ENCODE peak calls at places on chromosomes 13 and 19, in five cellular contexts. Y is putamen, F is osteoblast, W is COR-L47, X is uterus. C is an unnamed sample.

GRCh38 chr13:51412431-51412830 is 40.4 kb downstream of the INTS6 start:
- DNase-seq in Y (no peak), F (no peak), W (no peak), X (no peak), C (no peak)

GRCh38 chr19:57558525-57558924 is 1.1 kb downstream of the ZNF550 start:
- DNase-seq in F (peak; percentile 45), W (peak; percentile 6), X (no peak), Y (no peak), C (peak; percentile 36)

GRCh38 chr19:51497666-51498065 is 3.9 kb downstream of the SIGLEC12 start:
- DNase-seq in W (no peak), X (no peak), F (no peak), Y (no peak), C (no peak)

GRCh38 chr19:53102701-53103140 is 501 bp downstream of the ZNF160 start:
- DNase-seq in W (no peak), Y (no peak), F (peak; percentile 84), X (peak; percentile 26), C (peak; percentile 74)

GRCh38 chr13:75931116-75931515 is 295.0 kb downstream of the LMO7 start:
- DNase-seq in F (no peak), Y (no peak), W (no peak), X (no peak), C (no peak)

GRCh38 chr19:38661996-38662395 is 14.5 kb downstream of the ACTN4 start:
- DNase-seq in X (no peak), W (no peak), Y (no peak), F (peak; percentile 22), C (peak; percentile 50)

GRCh38 chr13:65710514-65710913 is 1519.6 kb downstream of the PCDH9 start:
- DNase-seq in W (no peak), X (no peak), F (no peak), Y (no peak), C (no peak)

GRCh38 chr13:31035162-31035951 is 102.9 kb downstream of the TEX26 start:
- DNase-seq in W (no peak), F (peak; percentile 87), X (peak; percentile 33), Y (no peak), C (no peak)

GRCh38 chr13:21674271-21675009 is 3.6 kb downstream of the FGF9 start:
- DNase-seq in F (peak; percentile 82), W (peak; percentile 80), Y (no peak), X (no peak), C (peak; percentile 88)

GRCh38 chr13:110291286-110291685 is 15.7 kb downstream of the COL4A1 start:
- DNase-seq in X (no peak), F (no peak), Y (no peak), W (no peak), C (no peak)

GRCh38 chr19:452829-453228 is 8.0 kb downstream of the SHC2 start:
- DNase-seq in X (no peak), Y (no peak), F (peak; percentile 82), W (no peak), C (peak; percentile 37)

GRCh38 chr19:58352760-58353671 is at the start of gene A1BG:
- DNase-seq in W (no peak), Y (no peak), X (no peak), F (peak; percentile 62), C (peak; percentile 36)

GRCh38 chr13:113672002-113672651 is 5.1 kb downstream of the GRK1 start:
- DNase-seq in Y (no peak), X (no peak), W (no peak), F (peak; percentile 48), C (peak; percentile 16)

GRCh38 chr13:19057588-19058340 is 123.9 kb downstream of the TUBA3C start:
- DNase-seq in X (no peak), W (no peak), Y (no peak), F (peak; percentile 68), C (no peak)

GRCh38 chr19:57527136-57527881 is at the start of gene ZNF549:
- DNase-seq in W (peak; percentile 95), X (peak; percentile 81), F (peak; percentile 99), Y (peak; percentile 78), C (peak; percentile 95)

GRCh38 chr19:861756-862528 is 2.5 kb downstream of the CFD start:
- DNase-seq in Y (no peak), F (peak; percentile 95), X (no peak), W (no peak), C (peak; percentile 98)

GRCh38 chr19:36604656-36605100 is 435 bp upstream of the ZNF382 start:
- DNase-seq in Y (peak; percentile 67), F (peak; percentile 89), W (peak; percentile 7), X (peak; percentile 13), C (no peak)

GRCh38 chr13:88602786-88603777 is 931.9 kb downstream of the SLITRK5 start:
- DNase-seq in X (no peak), F (no peak), Y (no peak), W (no peak), C (peak; percentile 0)

GRCh38 chr19:45498411-45499195 is at the start of gene PPM1N:
- DNase-seq in F (peak; percentile 88), Y (no peak), W (peak; percentile 31), X (no peak), C (peak; percentile 89)

GRCh38 chr13:88196106-88196505 is 524.9 kb downstream of the SLITRK5 start:
- DNase-seq in X (no peak), F (no peak), W (no peak), Y (no peak), C (no peak)

GRCh38 chr13:48600374-48601364 is 53.1 kb upstream of the CYSLTR2 start:
- DNase-seq in W (no peak), X (no peak), F (no peak), Y (no peak), C (no peak)

C was measured in H7.